ENCODE peak calls at places on chromosomes 11 and 22, in four cellular contexts. H is trophoblast cell, T is Karpas-422, U is MM.1S. V is an unnamed sample.

GRCh38 chr22:23478175-23478574 is 101.9 kb downstream of the IGLL1 start:
- DNase-seq in H (peak), T (no peak), U (peak), V (no peak)

GRCh38 chr22:32325811-32326237 is 31.8 kb upstream of the RFPL3 start:
- DNase-seq in H (no peak), T (no peak), U (no peak), V (no peak)

GRCh38 chr22:38177926-38178604 is 3.6 kb downstream of the PLA2G6 start:
- DNase-seq in H (peak), T (no peak), U (no peak), V (no peak)

GRCh38 chr11:70120674-70121073 is 42.6 kb downstream of the ANO1 start:
- DNase-seq in H (no peak), T (no peak), U (no peak), V (no peak)

GRCh38 chr11:47414685-47415070 is 6.3 kb downstream of the SLC39A13 start:
- DNase-seq in H (no peak), T (no peak), U (no peak), V (no peak)

GRCh38 chr11:134578807-134579708 is 167.0 kb upstream of the B3GAT1 start:
- DNase-seq in H (peak), T (peak), U (no peak), V (no peak)

GRCh38 chr22:17172172-17172833 is 13.2 kb upstream of the HDHD5 start:
- DNase-seq in H (peak), T (no peak), U (no peak), V (no peak)

GRCh38 chr22:20434773-20435172 is 2.9 kb downstream of the SCARF2 start:
- DNase-seq in H (no peak), T (no peak), U (no peak), V (no peak)

GRCh38 chr11:99199336-99199735 is 178.6 kb downstream of the CNTN5 start:
- DNase-seq in H (no peak), T (no peak), U (no peak), V (no peak)

GRCh38 chr11:77884186-77884828 is 63.4 kb downstream of the AAMDC start:
- DNase-seq in H (peak), T (no peak), U (no peak), V (no peak)

GRCh38 chr11:12832828-12833227 is 158.6 kb downstream of the TEAD1 start:
- DNase-seq in H (no peak), T (no peak), U (no peak), V (no peak)

GRCh38 chr22:35114296-35114980 is 48.5 kb downstream of the ISX start:
- DNase-seq in H (no peak), T (no peak), U (no peak), V (no peak)

GRCh38 chr11:118227865-118228785 is 3.3 kb upstream of the JAML start:
- DNase-seq in H (no peak), T (peak), U (no peak), V (no peak)

GRCh38 chr11:23423119-23423518 is 562.8 kb upstream of the CCDC179 start:
- DNase-seq in H (no peak), T (no peak), U (no peak), V (no peak)

GRCh38 chr22:46843691-46844297 is 81.3 kb downstream of the TBC1D22A start:
- DNase-seq in H (peak), T (no peak), U (no peak), V (no peak)

GRCh38 chr22:46991666-46992065 is 229.2 kb downstream of the TBC1D22A start:
- DNase-seq in H (no peak), T (no peak), U (no peak), V (no peak)

GRCh38 chr11:44877908-44878459 is 72.7 kb downstream of the TP53I11 start:
- DNase-seq in H (no peak), T (no peak), U (no peak), V (no peak)

GRCh38 chr11:282630-283360 is 4.6 kb downstream of the NLRP6 start:
- DNase-seq in H (no peak), T (no peak), U (no peak), V (no peak)

GRCh38 chr11:105033344-105033743 is 1.6 kb downstream of the CASP1 start:
- DNase-seq in H (peak), T (no peak), U (no peak), V (no peak)

GRCh38 chr11:22703561-22703960 is 37.1 kb downstream of the GAS2 start:
- DNase-seq in H (peak), T (no peak), U (no peak), V (no peak)

GRCh38 chr11:13009476-13009920 is 382 bp downstream of the RASSF10 start:
- DNase-seq in H (no peak), T (no peak), U (no peak), V (no peak)

GRCh38 chr11:120168960-120169681 is 31.2 kb upstream of the TRIM29 start:
- DNase-seq in H (peak), T (no peak), U (peak), V (no peak)

GRCh38 chr11:13118194-13118593 is 109.1 kb downstream of the RASSF10 start:
- DNase-seq in H (peak), T (no peak), U (no peak), V (peak)

GRCh38 chr11:59560290-59560701 is 49.0 kb downstream of the OR4D9 start:
- DNase-seq in H (peak), T (peak), U (peak), V (no peak)

GRCh38 chr22:17647452-17647851 is 8.9 kb downstream of the BCL2L13 start:
- DNase-seq in H (no peak), T (no peak), U (no peak), V (no peak)

GRCh38 chr11:13449522-13449921 is 13.5 kb downstream of the BTBD10 start:
- DNase-seq in H (no peak), T (no peak), U (no peak), V (no peak)

GRCh38 chr22:25067851-25068421 is 115.4 kb downstream of the KIAA1671 start:
- DNase-seq in H (no peak), T (no peak), U (peak), V (no peak)
- H3K9ac ChIP-seq in H (no peak), T (no peak), U (no peak), V (no peak)

DNA sequence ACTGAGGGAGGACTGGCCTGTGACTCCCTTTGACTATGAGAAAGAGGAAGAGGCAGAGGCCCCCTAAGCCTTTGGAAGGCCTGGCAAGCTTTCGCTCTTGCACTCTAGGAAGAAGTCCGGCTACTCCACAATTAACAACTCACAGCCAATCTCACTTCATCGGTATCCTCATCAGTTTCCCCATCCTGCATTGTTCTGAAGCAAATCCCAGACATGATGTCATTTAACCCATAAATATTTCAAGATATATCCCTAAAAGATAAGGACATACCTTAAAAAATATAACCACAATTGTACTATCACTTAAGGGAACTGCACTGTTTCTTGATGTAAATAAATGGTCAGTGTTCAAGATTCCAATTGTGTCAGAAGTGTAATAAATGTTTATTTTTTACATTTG is 63.1 kb downstream of the CWC15 start:
- DNase-seq in H (no peak), T (no peak), U (no peak), V (no peak)
- H3K27ac ChIP-seq in H (no peak), T (no peak), U (no peak), V (no peak)

GRCh38 chr11:73218106-73218829 is at the start of gene P2RY2:
- DNase-seq in H (peak), T (no peak), U (peak), V (no peak)

GRCh38 chr11:73216466-73216865 is 1.6 kb upstream of the P2RY2 start:
- DNase-seq in H (no peak), T (no peak), U (no peak), V (no peak)

GRCh38 chr11:73217131-73217809 is 811 bp upstream of the P2RY2 start:
- DNase-seq in H (no peak), T (no peak), U (no peak), V (no peak)

GRCh38 chr11:73218830-73219215 is 742 bp downstream of the P2RY2 start:
- DNase-seq in H (no peak), T (no peak), U (no peak), V (no peak)

DNA sequence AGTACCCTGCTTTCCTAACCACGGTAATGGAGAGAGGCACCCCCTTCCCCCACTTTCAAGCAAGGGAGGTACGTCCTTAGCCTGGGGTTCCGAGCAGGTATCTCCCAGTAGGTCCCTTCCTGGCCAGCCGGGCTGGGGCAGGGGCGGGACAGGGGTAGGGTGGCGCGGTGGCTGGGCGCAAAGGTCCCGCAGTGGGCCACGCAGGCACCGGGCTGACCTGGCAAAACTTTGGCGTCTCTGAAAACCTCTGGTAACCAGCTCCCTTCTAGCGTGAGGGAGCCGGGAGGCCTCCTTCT is 323 bp upstream of the P2RY2 start:
- DNase-seq in H (no peak), T (no peak), U (no peak), V (no peak)
- H2AFZ ChIP-seq in H (peak), T (no peak), U (peak), V (peak)

DNA sequence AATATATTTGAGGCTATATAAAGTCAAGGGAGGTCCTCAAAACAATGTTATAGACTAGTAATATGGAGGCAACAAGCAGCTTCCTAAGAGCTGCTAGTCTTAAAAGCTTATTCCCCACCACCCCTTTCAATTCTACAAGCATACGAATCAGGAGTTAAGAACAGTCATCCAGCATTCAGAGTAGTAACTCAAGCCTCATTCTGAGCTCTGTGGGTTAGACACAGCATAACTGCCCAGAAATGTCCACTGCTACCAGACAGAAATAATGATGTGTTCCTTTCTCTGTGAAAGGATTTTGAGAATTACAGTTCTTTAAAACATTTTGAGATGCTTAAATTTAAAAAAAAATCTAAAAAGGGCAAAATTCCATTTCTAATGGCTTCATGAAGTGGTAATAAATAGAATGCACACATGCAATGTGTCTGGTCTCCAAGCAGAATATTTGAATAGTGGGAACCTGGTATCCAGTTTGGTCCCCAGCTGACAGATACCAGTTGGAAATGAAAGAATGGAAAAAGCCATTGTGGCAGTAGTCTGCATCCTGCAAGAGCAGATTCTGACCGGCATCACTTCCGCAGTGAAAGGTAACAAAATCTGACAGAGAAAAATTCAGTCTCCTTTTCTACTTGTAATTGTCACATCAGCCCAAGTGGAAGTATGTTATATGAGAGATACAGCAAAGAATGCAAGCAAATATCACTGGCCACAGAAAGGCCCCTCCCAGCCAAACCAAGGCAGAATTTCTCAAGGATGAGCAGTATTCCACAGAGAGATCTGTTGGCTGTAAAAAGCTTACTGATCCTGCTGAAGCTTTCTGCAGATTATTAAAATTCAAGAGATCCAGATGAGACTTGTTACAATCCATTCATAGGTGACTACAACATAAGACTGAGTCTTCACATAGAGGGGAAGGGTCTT is 310.8 kb upstream of the PITPNB start:
- DNase-seq in H (no peak), T (no peak), U (no peak), V (no peak)
- H3K9ac ChIP-seq in H (no peak), T (no peak), U (no peak), V (no peak)

DNA sequence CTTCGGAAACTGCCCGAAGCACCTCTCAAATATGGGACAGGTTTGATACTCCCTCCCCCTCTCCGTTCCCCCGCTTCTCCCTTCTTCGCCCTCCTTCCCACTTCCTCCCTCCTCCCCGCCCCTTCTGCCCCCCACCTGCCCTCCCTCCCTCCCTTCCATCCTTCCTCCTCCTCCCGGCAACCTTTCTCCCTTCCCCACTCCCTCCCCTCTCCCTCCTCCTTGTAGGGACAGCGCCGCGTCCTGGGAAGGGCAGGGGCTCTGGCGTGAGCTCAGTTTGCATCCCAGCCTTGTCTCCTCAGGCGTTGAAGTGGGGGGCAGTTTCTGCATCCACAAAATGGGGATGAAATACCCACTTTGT is 6.1 kb upstream of the NFAM1 start:
- DNase-seq in H (no peak), T (no peak), U (no peak), V (no peak)
- H3K27ac ChIP-seq in H (no peak), T (no peak), U (no peak), V (no peak)

DNA sequence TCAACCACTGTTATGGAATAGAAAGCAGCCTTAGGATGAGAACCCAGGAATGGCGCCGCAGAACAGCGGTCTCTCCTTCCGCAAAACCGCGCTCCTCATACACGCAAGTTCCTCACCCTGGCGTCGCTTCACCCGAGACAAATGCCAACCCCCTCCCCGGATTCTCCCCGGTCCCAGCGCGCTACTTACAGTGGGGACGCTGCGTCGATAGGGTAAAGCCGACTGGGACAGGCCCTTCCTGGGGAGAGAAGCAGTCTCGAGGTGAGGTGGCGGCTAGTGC is 287 bp downstream of the RPS13 start:
- DNase-seq in H (peak), T (no peak), U (no peak), V (no peak)
- H2AFZ ChIP-seq in H (peak), T (no peak), U (no peak), V (peak)

GRCh38 chr22:31079095-31079642 is 1.9 kb upstream of the SMTN start:
- DNase-seq in H (no peak), T (no peak), U (no peak), V (no peak)
- H3K9ac ChIP-seq in H (no peak), T (no peak), U (no peak), V (no peak)

DNA sequence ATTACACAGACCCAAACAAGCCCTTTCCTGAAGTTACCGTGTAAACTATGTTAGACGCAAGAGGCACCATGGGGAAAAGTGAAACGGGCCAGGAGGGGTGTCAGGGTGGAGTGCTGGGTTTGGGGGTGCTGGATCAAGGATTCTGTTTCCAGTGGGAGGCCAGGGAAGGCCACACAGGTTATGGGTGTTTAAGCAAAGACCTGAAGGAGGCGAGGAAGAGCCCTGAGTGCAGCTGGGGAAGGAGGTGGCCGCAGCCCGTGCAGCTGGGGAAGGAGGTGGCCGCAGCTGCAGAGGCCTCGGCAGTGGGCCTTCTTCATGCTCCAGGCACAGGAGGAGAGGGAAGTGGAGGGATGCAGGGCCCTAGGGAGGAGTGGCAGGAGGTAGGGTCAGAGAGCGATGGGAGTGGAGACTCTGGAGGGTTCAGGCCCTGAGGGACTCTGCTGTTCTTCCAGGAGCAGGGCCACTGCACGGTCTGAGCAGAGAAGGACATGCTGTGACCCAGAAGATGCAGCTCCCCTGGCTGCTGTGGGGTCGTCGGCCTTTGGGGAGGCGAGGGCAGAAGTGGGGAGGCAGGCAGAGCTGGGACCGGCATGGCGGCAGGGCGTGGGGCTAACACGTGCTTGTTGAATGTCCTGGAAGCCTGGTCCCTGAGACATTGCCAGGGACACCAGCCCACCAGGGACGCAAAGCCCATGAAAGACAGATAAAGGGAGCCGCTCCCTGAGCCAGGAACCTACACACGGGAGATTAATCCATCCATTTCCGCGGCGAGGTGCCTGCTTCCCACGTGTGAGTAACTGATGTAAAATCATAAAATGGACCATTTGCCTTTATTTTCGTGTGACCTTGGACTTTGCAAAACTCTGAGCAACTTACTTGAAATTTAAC is 1049.1 kb downstream of the BRD1 start:
- DNase-seq in H (no peak), T (no peak), U (no peak), V (no peak)
- H3K27ac ChIP-seq in H (no peak), T (no peak), U (no peak), V (no peak)

DNA sequence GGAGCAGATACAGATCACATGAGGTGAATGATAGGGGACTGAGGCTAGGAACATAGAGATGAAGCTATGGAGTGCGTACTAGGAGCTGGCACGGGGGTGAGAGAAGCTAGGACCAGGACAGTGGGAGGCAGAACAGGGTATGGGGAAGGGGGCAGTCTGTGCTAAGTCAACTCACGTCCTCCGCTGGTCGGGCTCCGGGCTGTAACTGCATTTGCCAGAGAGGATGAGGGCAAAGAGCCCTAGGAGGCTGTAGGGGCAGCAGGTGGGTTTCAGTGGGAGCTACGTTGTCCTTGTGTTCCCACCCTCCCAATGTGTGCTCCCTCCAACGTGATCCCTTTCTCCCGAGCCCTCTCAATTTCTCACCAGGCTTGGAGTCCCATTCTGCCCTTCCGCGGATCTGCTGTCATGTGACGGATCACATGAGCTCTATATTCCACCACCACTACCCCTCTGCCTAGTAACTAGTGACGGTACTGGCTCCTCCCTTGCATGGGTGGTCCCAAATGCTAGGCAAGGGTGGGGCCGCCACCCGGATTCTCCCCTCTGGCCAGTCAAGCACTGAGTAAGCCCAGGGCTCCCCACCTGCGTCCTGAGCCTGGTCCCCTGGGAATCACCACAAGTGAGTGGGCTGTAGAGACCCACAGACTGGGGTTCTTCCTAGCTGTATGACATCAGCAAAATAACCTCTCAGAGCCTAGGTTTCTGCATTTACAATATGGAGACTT is at the start of gene TPP1:
- DNase-seq in H (peak), T (peak), U (peak), V (peak)
- H2AFZ ChIP-seq in H (peak), T (peak), U (peak), V (peak)